ENCODE peak calls at places on chromosomes 12 and 14, in four cellular contexts. L is SK-N-SH, F is K562, S is HepG2. H is an unnamed sample.

GRCh38 chr12:58888131-58888783 is 32.0 kb downstream of the LRIG3 start:
- DNase-seq in L (no peak), F (no peak), S (no peak), H (no peak)

GRCh38 chr14:101109981-101110728 is 206.6 kb upstream of the RTL1 start:
- DNase-seq in S (no peak), F (no peak), L (peak), H (no peak)

GRCh38 chr12:52217223-52217622 is 15.8 kb upstream of the KRT7 start:
- DNase-seq in S (no peak), L (no peak), F (no peak), H (no peak)

GRCh38 chr14:36773136-36773540 is 111.5 kb downstream of the PAX9 start:
- DNase-seq in F (peak), S (peak), L (no peak), H (no peak)

GRCh38 chr14:52025310-52025709 is 36.0 kb downstream of the RTRAF start:
- DNase-seq in S (no peak), L (no peak), F (no peak), H (no peak)

GRCh38 chr12:77190022-77190421 is 124.7 kb upstream of the E2F7 start:
- DNase-seq in F (no peak), L (no peak), S (no peak), H (no peak)

GRCh38 chr12:93804392-93805179 is 127.4 kb downstream of the CRADD start:
- DNase-seq in L (no peak), F (no peak), S (no peak), H (no peak)

GRCh38 chr12:98894412-98895085 is 249.5 kb downstream of the APAF1 start:
- DNase-seq in L (peak), F (no peak), S (no peak), H (peak)

GRCh38 chr14:90179357-90179756 is 77.0 kb upstream of the PSMC1 start:
- DNase-seq in L (peak), S (no peak), F (no peak), H (no peak)

GRCh38 chr12:65948320-65949008 is 124.2 kb downstream of the HMGA2 start:
- DNase-seq in S (no peak), F (no peak), L (no peak), H (no peak)

GRCh38 chr14:91482278-91483023 is 27.7 kb downstream of the PPP4R3A start:
- DNase-seq in S (no peak), L (no peak), F (no peak), H (no peak)

GRCh38 chr12:6821674-6822433 is at the start of gene GPR162:
- DNase-seq in F (peak), S (no peak), L (peak), H (peak)

GRCh38 chr14:99268776-99269510 is 3.1 kb downstream of the BCL11B start:
- DNase-seq in F (no peak), L (no peak), S (no peak), H (no peak)

GRCh38 chr14:51419685-51420084 is 179.6 kb downstream of the TMX1 start:
- DNase-seq in L (no peak), S (no peak), F (peak), H (no peak)

GRCh38 chr12:1201886-1202285 is 210.9 kb downstream of the ERC1 start:
- DNase-seq in S (no peak), L (no peak), F (no peak), H (no peak)

GRCh38 chr12:52316290-52316689 is 4.9 kb downstream of the KRT83 start:
- DNase-seq in F (no peak), L (no peak), S (no peak), H (no peak)

GRCh38 chr12:131872154-131873046 is 22.0 kb upstream of the ULK1 start:
- DNase-seq in L (peak), F (no peak), S (no peak), H (no peak)

GRCh38 chr14:78921856-78922255 is 751.7 kb downstream of the NRXN3 start:
- DNase-seq in L (no peak), S (no peak), F (no peak), H (no peak)

GRCh38 chr14:37251778-37252177 is 54.0 kb downstream of the MIPOL1 start:
- DNase-seq in L (no peak), S (peak), F (no peak), H (no peak)

GRCh38 chr14:88045705-88046104 is 40.8 kb downstream of the GPR65 start:
- DNase-seq in F (no peak), L (no peak), S (no peak), H (no peak)

GRCh38 chr12:126797525-126797924 is 1469.4 kb upstream of the TMEM132C start:
- DNase-seq in L (no peak), F (no peak), S (no peak), H (no peak)

GRCh38 chr12:122872815-122873361 is 23.0 kb downstream of the VPS37B start:
- DNase-seq in S (no peak), F (no peak), L (peak), H (no peak)

GRCh38 chr14:82642425-82642824 is 1108.8 kb upstream of the SEL1L start:
- DNase-seq in L (no peak), S (no peak), F (peak), H (peak)

GRCh38 chr14:74934476-74935339 is 11.6 kb upstream of the RPS6KL1 start:
- DNase-seq in F (no peak), L (no peak), S (no peak), H (no peak)

GRCh38 chr12:48280572-48280971 is 70.1 kb downstream of the ZNF641 start:
- DNase-seq in S (no peak), L (no peak), F (no peak), H (no peak)

GRCh38 chr12:1117371-1117770 is 126.3 kb downstream of the ERC1 start:
- DNase-seq in S (no peak), F (no peak), L (no peak), H (no peak)

GRCh38 chr12:119804011-119804641 is 73.0 kb downstream of the CIT start:
- DNase-seq in S (peak), L (peak), F (peak), H (peak)

DNA sequence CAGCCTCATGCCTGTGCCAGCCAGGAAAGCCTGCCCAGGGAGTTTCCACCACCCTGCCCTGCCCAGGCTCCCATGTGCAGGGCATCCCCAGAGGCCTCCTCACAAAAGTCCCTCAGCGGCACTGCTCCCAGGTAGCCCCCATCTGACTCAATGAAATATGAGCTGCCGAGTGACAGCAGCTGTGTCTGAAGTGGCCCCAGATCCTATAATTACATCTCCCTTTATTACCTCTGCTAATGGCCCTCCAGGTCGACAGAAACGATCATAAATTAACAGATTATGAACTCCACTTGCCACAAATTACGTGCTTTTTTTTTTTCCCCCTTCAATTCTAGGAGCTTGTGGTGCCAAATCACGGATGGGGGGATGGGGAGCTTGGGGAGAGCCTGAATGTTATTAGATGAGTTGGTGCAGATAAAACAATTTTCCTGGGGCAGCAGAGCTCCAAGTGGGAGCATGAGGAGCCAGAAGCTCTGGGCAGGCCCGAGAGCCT is 110.4 kb downstream of the ESRRB start:
- DNase-seq in L (peak), F (no peak), S (no peak), H (no peak)
- TF ChIP-seq FOXJ3 in L (peak), F (no peak), S (no peak), H (no peak)

DNA sequence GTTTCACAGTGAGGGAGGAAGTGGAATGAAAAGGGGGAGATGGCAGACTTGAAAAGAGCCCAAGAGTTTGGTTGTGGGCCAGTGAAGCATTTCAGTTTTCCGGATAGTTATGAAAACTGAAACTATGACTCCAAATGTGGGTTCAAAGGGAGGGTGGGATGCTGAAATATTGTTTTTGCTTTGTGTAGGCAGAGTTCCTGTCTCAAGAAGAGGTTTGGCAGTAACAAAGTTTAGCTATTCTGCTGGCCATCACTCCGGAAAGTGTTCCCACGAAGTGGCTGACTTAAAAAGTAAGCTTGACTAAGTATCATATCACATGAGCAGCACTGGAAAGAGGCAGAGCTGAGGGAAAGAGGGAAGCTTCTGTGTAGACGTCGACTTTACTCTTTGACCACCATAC is 85.2 kb downstream of the CAND1 start:
- DNase-seq in F (no peak), L (no peak), S (no peak), H (no peak)
- TF ChIP-seq FOXJ3 in F (no peak), L (no peak), S (no peak), H (no peak)

DNA sequence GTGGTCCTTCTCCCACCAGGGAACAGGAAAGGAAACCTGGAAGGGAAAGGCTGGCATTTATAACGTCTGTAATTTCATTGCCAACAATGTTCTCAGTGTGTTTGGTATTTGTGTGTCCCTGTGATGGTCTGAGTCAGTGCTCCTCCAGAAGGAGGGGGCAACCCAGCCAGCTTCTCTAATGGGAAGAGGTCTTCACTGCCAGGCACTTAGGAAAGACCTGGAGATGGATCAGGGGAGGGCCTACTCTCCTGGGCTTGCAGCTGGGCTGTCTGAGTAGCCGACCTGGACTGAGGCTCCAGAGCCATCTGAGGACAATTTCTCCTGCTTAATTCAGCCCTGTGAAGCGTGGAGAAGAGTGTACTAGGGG is 42.2 kb downstream of the ERH start:
- DNase-seq in S (no peak), L (no peak), F (no peak), H (no peak)
- TF ChIP-seq FOXJ3 in S (no peak), L (no peak), F (no peak), H (no peak)

DNA sequence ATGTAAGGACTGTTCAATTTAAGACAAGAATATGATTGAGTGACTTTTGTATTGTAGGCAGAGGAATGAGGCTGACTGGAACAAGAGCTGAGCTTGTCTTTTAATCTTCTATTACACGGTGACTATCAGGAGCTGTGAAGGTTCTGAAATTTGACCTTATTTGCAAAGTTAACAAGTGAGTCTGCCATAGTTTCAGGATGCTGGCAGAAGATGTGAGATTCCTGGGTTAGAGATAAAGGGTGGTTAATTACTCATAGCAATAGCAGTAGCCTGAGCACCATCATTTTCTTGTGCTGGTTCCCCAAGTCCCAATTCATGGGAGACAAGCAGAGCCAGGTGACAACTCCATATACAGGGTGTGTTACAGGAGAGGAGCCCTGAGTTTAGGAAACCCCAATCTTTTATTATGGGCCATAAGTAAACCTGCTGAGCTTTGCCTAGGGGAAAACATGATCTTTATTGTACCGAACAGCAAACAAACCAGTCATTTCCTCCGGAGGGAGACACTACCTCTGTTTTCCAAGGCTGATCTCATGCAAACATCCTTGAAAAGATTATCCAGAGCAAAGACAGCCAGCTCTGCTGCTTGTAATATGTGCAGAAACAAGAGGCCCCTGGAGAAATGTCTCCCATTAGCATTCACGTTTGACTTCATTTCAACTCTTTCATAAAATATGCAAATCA is 51.7 kb upstream of the DDX11 start:
- DNase-seq in S (no peak), L (no peak), F (no peak), H (no peak)
- TF ChIP-seq FOXJ3 in S (no peak), L (no peak), F (no peak), H (no peak)

DNA sequence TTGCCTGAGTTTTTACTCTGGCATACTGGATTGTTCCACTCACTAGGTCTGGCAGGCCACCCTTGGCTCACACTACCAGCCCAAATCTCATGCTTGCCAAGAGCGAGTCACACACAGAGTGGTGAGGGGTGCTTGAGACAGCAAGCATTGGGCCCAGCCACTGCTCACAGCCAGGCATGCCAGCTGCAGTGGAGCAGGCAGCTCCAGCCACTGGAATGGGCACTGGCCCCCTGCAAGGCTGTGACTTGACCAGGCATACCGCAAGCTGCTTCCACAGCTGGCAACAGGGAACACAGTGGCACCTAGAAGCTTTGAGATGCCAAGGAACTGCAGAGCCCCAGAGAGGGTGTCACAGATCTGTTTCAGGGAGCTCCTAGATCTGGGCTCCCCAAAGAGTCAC is 488.5 kb downstream of the LRFN5 start:
- DNase-seq in F (no peak), S (no peak), L (no peak), H (no peak)
- TF ChIP-seq FOXJ3 in F (no peak), S (no peak), L (no peak), H (no peak)

H was measured in WTC11.